ENCODE peak calls at places on chromosomes 11 and 22, in six cellular contexts. E is T-helper 2 cell, Z is SW480, N is AG09319, D is cardiac septum, Q is fibroblast of mammary gland. K is an unnamed sample.

GRCh38 chr22:19522881-19523239 is 1.4 kb downstream of the CLDN5 start:
- DNase-seq in E (no peak), Z (no peak), N (no peak), D (peak; percentile 51), Q (no peak), K (no peak)

GRCh38 chr11:119793335-119793984 is 64.5 kb upstream of the NECTIN1 start:
- DNase-seq in E (no peak), Z (no peak), N (no peak), D (no peak), Q (peak; percentile 94), K (no peak)

GRCh38 chr11:95045791-95046190 is 3.4 kb upstream of the KDM4F start:
- DNase-seq in E (no peak), Z (no peak), N (no peak), D (no peak), Q (no peak), K (no peak)

GRCh38 chr11:69356703-69357457 is 62.9 kb downstream of the MYEOV start:
- DNase-seq in E (no peak), Z (no peak), N (no peak), D (peak; percentile 63), Q (peak; percentile 17), K (no peak)

GRCh38 chr11:83222499-83222898 is 29.0 kb downstream of the ANKRD42 start:
- DNase-seq in E (no peak), Z (no peak), N (no peak), D (no peak), Q (no peak), K (peak; percentile 6)

GRCh38 chr11:15569626-15570025 is 454.9 kb downstream of the INSC start:
- DNase-seq in E (no peak), Z (no peak), N (no peak), D (no peak), Q (no peak), K (no peak)

GRCh38 chr11:68980776-68981065 is at the start of gene MRGPRD:
- DNase-seq in E (no peak), Z (no peak), N (no peak), D (peak; percentile 22), Q (no peak), K (no peak)

GRCh38 chr11:12007769-12008737 is at the start of gene DKK3:
- DNase-seq in E (no peak), Z (no peak), N (no peak), D (no peak), Q (no peak), K (no peak)

GRCh38 chr11:120651836-120652235 is 140.3 kb downstream of the GRIK4 start:
- DNase-seq in E (no peak), Z (no peak), N (no peak), D (peak; percentile 27), Q (no peak), K (no peak)

GRCh38 chr11:35082322-35083180 is 56.4 kb upstream of the CD44 start:
- DNase-seq in E (peak; percentile 70), Z (peak; percentile 69), N (peak; percentile 64), D (peak; percentile 76), Q (peak; percentile 81), K (no peak)

GRCh38 chr11:46733234-46733633 is 14.2 kb downstream of the F2 start:
- DNase-seq in E (no peak), Z (no peak), N (no peak), D (peak; percentile 33), Q (no peak), K (no peak)

GRCh38 chr22:48828688-48829087 is 999.0 kb downstream of the BRD1 start:
- DNase-seq in E (no peak), Z (no peak), N (no peak), D (no peak), Q (no peak), K (no peak)

GRCh38 chr11:94398101-94398500 is 3.1 kb downstream of the GPR83 start:
- DNase-seq in E (no peak), Z (no peak), N (no peak), D (no peak), Q (no peak), K (no peak)

GRCh38 chr11:69744435-69744834 is 30.7 kb downstream of the FGF4 start:
- DNase-seq in E (no peak), Z (peak; percentile 77), N (peak; percentile 4), D (no peak), Q (peak; percentile 43), K (peak; percentile 37)

GRCh38 chr11:6040874-6041273 is 10.3 kb upstream of the OR56A1 start:
- DNase-seq in E (no peak), Z (no peak), N (no peak), D (no peak), Q (no peak), K (no peak)

GRCh38 chr11:87425391-87425790 is 387.7 kb downstream of the TMEM135 start:
- DNase-seq in E (no peak), Z (no peak), N (no peak), D (no peak), Q (peak; percentile 16), K (no peak)

GRCh38 chr11:84899740-84900139 is 727.4 kb downstream of the DLG2 start:
- DNase-seq in E (no peak), Z (peak; percentile 3), N (no peak), D (no peak), Q (peak; percentile 31), K (no peak)

GRCh38 chr22:31102441-31103081 is 4.8 kb downstream of the SELENOM start:
- DNase-seq in E (no peak), Z (peak; percentile 36), N (peak; percentile 97), D (peak; percentile 74), Q (peak; percentile 96), K (peak; percentile 95)

GRCh38 chr11:1152316-1153104 is 5.2 kb upstream of the MUC5AC start:
- DNase-seq in E (no peak), Z (peak; percentile 62), N (no peak), D (peak; percentile 74), Q (no peak), K (peak; percentile 13)

GRCh38 chr11:59545179-59546020 is 34.1 kb downstream of the OR4D9 start:
- DNase-seq in E (no peak), Z (peak; percentile 97), N (no peak), D (no peak), Q (peak; percentile 90), K (no peak)

GRCh38 chr11:122405788-122406341 is 249.7 kb upstream of the UBASH3B start:
- DNase-seq in E (no peak), Z (no peak), N (no peak), D (no peak), Q (peak; percentile 52), K (peak; percentile 63)

GRCh38 chr11:45259607-45260006 is 26.5 kb downstream of the SYT13 start:
- DNase-seq in E (no peak), Z (peak; percentile 89), N (no peak), D (no peak), Q (peak; percentile 47), K (no peak)

GRCh38 chr11:111801135-111801534 is 34.9 kb upstream of the PPP2R1B start:
- DNase-seq in E (no peak), Z (no peak), N (no peak), D (no peak), Q (no peak), K (no peak)

GRCh38 chr11:33912405-33913361 is 20.8 kb upstream of the LMO2 start:
- DNase-seq in E (no peak), Z (peak; percentile 86), N (peak; percentile 51), D (no peak), Q (peak; percentile 96), K (peak; percentile 59)

GRCh38 chr11:35083181-35084061 is 55.5 kb upstream of the CD44 start:
- DNase-seq in E (peak; percentile 40), Z (peak; percentile 34), N (peak; percentile 98), D (peak; percentile 77), Q (peak; percentile 99), K (peak; percentile 88)

GRCh38 chr11:126890561-126890960 is 110.0 kb downstream of the KIRREL3 start:
- DNase-seq in E (no peak), Z (peak; percentile 8), N (no peak), D (no peak), Q (no peak), K (no peak)

GRCh38 chr11:123601136-123601535 is 53.3 kb downstream of the SCN3B start:
- DNase-seq in E (no peak), Z (no peak), N (no peak), D (no peak), Q (peak; percentile 57), K (no peak)

GRCh38 chr22:44658371-44658953 is 43.5 kb upstream of the PRR5 start:
- DNase-seq in E (no peak), Z (no peak), N (peak; percentile 80), D (no peak), Q (peak; percentile 61), K (no peak)

GRCh38 chr22:48602805-48603518 is 1224.7 kb downstream of the BRD1 start:
- DNase-seq in E (no peak), Z (no peak), N (no peak), D (no peak), Q (no peak), K (no peak)

GRCh38 chr11:64094463-64095223 is 58.9 kb downstream of the FLRT1 start:
- DNase-seq in E (no peak), Z (peak; percentile 87), N (no peak), D (no peak), Q (peak; percentile 77), K (no peak)

GRCh38 chr22:42961815-42962214 is 53.1 kb downstream of the PACSIN2 start:
- DNase-seq in E (no peak), Z (no peak), N (no peak), D (no peak), Q (no peak), K (no peak)

GRCh38 chr11:71188886-71189767 is 63.2 kb downstream of the SHANK2 start:
- DNase-seq in E (no peak), Z (no peak), N (no peak), D (peak; percentile 58), Q (no peak), K (no peak)

GRCh38 chr11:125253289-125253688 is 88.7 kb downstream of the PKNOX2 start:
- DNase-seq in E (no peak), Z (no peak), N (no peak), D (no peak), Q (no peak), K (no peak)

GRCh38 chr11:111422494-111423249 is 43.6 kb upstream of the POU2AF1 start:
- DNase-seq in E (peak; percentile 18), Z (no peak), N (no peak), D (no peak), Q (peak; percentile 50), K (no peak)

GRCh38 chr11:114348200-114349191 is 51.8 kb downstream of the C11orf71 start:
- DNase-seq in E (no peak), Z (peak; percentile 54), N (peak; percentile 42), D (no peak), Q (peak; percentile 77), K (peak; percentile 43)

GRCh38 chr22:39647836-39648500 is 77.4 kb downstream of the CACNA1I start:
- DNase-seq in E (no peak), Z (no peak), N (no peak), D (no peak), Q (no peak), K (no peak)

GRCh38 chr11:12361650-12362049 is 15.7 kb upstream of the PARVA start:
- DNase-seq in E (no peak), Z (no peak), N (no peak), D (no peak), Q (no peak), K (no peak)

GRCh38 chr11:111347002-111347722 is 31.9 kb downstream of the POU2AF1 start:
- DNase-seq in E (no peak), Z (no peak), N (peak; percentile 19), D (no peak), Q (peak; percentile 83), K (no peak)

GRCh38 chr11:61963016-61963281 is 4.5 kb downstream of the FTH1 start:
- DNase-seq in E (no peak), Z (peak; percentile 54), N (no peak), D (no peak), Q (no peak), K (no peak)

K was measured in AG04450.